ENCODE peak calls at places on chromosomes 1 and 21, in four cellular contexts. One of them, this sample, is unnamed.

GRCh38 chr1:231386472-231386871 is 35.6 kb downstream of the EGLN1 start:
- DNase-seq in cardiac fibroblast: no peak
- DNase-seq in SK-N-SH: no peak
- DNase-seq in type B pancreatic cell: no peak
- DNase-seq in this sample: no peak

GRCh38 chr1:21449906-21450305 is 10.0 kb downstream of the NBPF3 start:
- DNase-seq in cardiac fibroblast: no peak
- DNase-seq in SK-N-SH: no peak
- DNase-seq in type B pancreatic cell: no peak
- DNase-seq in this sample: no peak

GRCh38 chr1:226644541-226645176 is 94.4 kb downstream of the ITPKB start:
- DNase-seq in cardiac fibroblast: no peak
- DNase-seq in SK-N-SH: no peak
- DNase-seq in type B pancreatic cell: no peak
- DNase-seq in this sample: no peak

GRCh38 chr1:110746644-110747259 is 72.0 kb upstream of the KCNA3 start:
- DNase-seq in cardiac fibroblast: peak; percentile 56
- DNase-seq in SK-N-SH: no peak
- DNase-seq in type B pancreatic cell: peak; percentile 74
- DNase-seq in this sample: no peak

GRCh38 chr1:212827831-212828278 is 19.6 kb downstream of the SPATA45 start:
- DNase-seq in cardiac fibroblast: no peak
- DNase-seq in SK-N-SH: no peak
- DNase-seq in type B pancreatic cell: no peak
- DNase-seq in this sample: no peak

GRCh38 chr21:18023099-18023498 is 203.9 kb upstream of the C21orf91 start:
- DNase-seq in cardiac fibroblast: no peak
- DNase-seq in SK-N-SH: no peak
- DNase-seq in type B pancreatic cell: no peak
- DNase-seq in this sample: no peak

GRCh38 chr1:200316148-200316803 is 93.6 kb downstream of the ZNF281 start:
- DNase-seq in cardiac fibroblast: no peak
- DNase-seq in SK-N-SH: no peak
- DNase-seq in type B pancreatic cell: no peak
- DNase-seq in this sample: no peak

GRCh38 chr1:79726321-79726720 is 719.8 kb upstream of the ADGRL4 start:
- DNase-seq in cardiac fibroblast: peak; percentile 90
- DNase-seq in SK-N-SH: no peak
- DNase-seq in type B pancreatic cell: no peak
- DNase-seq in this sample: no peak

GRCh38 chr1:73065585-73065984 is 783.2 kb upstream of the NEGR1 start:
- DNase-seq in cardiac fibroblast: no peak
- DNase-seq in SK-N-SH: peak; percentile 1
- DNase-seq in type B pancreatic cell: no peak
- DNase-seq in this sample: no peak

GRCh38 chr1:235725493-235725892 is 75.9 kb upstream of the GNG4 start:
- DNase-seq in cardiac fibroblast: no peak
- DNase-seq in SK-N-SH: no peak
- DNase-seq in type B pancreatic cell: no peak
- DNase-seq in this sample: no peak

GRCh38 chr1:15705184-15705566 is 21.1 kb downstream of the PLEKHM2 start:
- DNase-seq in cardiac fibroblast: no peak
- DNase-seq in SK-N-SH: no peak
- DNase-seq in type B pancreatic cell: no peak
- DNase-seq in this sample: no peak

GRCh38 chr1:228267962-228268890 is 60.4 kb downstream of the OBSCN start:
- DNase-seq in cardiac fibroblast: no peak
- DNase-seq in SK-N-SH: no peak
- DNase-seq in type B pancreatic cell: no peak
- DNase-seq in this sample: peak; percentile 25

GRCh38 chr1:219626865-219627264 is 14.0 kb upstream of the ZC3H11B start:
- DNase-seq in cardiac fibroblast: no peak
- DNase-seq in SK-N-SH: no peak
- DNase-seq in type B pancreatic cell: no peak
- DNase-seq in this sample: no peak

GRCh38 chr1:94095112-94095637 is 25.8 kb downstream of the ABCA4 start:
- DNase-seq in cardiac fibroblast: peak; percentile 96
- DNase-seq in SK-N-SH: no peak
- DNase-seq in type B pancreatic cell: no peak
- DNase-seq in this sample: no peak

GRCh38 chr1:96837817-96838216 is 116.2 kb downstream of the PTBP2 start:
- DNase-seq in cardiac fibroblast: no peak
- DNase-seq in SK-N-SH: no peak
- DNase-seq in type B pancreatic cell: no peak
- DNase-seq in this sample: no peak

GRCh38 chr1:116365353-116365780 is 7.7 kb upstream of the ATP1A1 start:
- DNase-seq in cardiac fibroblast: peak; percentile 48
- DNase-seq in SK-N-SH: peak; percentile 78
- DNase-seq in type B pancreatic cell: no peak
- DNase-seq in this sample: no peak
- TF ChIP-seq CTCF in cardiac fibroblast: no peak
- TF ChIP-seq CTCF in SK-N-SH: no peak
- TF ChIP-seq CTCF in type B pancreatic cell: no peak
- TF ChIP-seq CTCF in this sample: no peak

DNA sequence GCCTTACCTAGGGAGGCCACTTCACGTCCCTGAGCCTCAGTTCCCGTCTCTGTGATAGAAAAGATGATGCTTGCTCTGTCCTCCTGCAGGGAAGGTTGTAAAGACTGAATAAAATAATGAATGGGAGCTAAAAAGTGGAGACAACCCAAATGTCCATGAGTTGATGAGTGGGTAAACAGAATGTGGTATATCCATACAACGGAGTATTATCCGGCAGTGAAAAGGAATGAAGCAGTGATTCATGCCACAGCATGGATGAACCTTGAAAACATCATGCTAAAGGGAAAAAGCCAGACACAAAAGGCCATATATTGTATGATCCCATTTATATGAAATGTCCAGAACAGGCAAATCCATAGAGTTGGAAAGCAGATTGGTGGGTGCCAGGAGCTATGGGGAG is 77.9 kb downstream of the KAZN start:
- DNase-seq in cardiac fibroblast: no peak
- DNase-seq in SK-N-SH: no peak
- DNase-seq in type B pancreatic cell: no peak
- DNase-seq in this sample: no peak
- TF ChIP-seq CTCF in cardiac fibroblast: no peak
- TF ChIP-seq CTCF in SK-N-SH: no peak
- TF ChIP-seq CTCF in type B pancreatic cell: no peak
- TF ChIP-seq CTCF in this sample: no peak

GRCh38 chr1:25692560-25692959 is 76.0 kb downstream of the MAN1C1 start:
- DNase-seq in cardiac fibroblast: no peak
- DNase-seq in SK-N-SH: peak; percentile 73
- DNase-seq in type B pancreatic cell: no peak
- DNase-seq in this sample: no peak
- TF ChIP-seq CTCF in cardiac fibroblast: peak; percentile 39
- TF ChIP-seq CTCF in SK-N-SH: peak; percentile 49
- TF ChIP-seq CTCF in type B pancreatic cell: peak; percentile 76
- TF ChIP-seq CTCF in this sample: no peak

GRCh38 chr1:208276757-208277435 is 32.7 kb upstream of the PLXNA2 start:
- DNase-seq in cardiac fibroblast: no peak
- DNase-seq in SK-N-SH: no peak
- DNase-seq in type B pancreatic cell: no peak
- DNase-seq in this sample: no peak
- TF ChIP-seq CTCF in cardiac fibroblast: no peak
- TF ChIP-seq CTCF in SK-N-SH: no peak
- TF ChIP-seq CTCF in type B pancreatic cell: no peak
- TF ChIP-seq CTCF in this sample: no peak

GRCh38 chr1:25875154-25875855 is at the start of gene PAQR7:
- DNase-seq in cardiac fibroblast: peak; percentile 79
- DNase-seq in SK-N-SH: peak; percentile 92
- DNase-seq in type B pancreatic cell: peak; percentile 80
- DNase-seq in this sample: peak; percentile 57
- TF ChIP-seq CTCF in cardiac fibroblast: no peak
- TF ChIP-seq CTCF in SK-N-SH: peak; percentile 11
- TF ChIP-seq CTCF in type B pancreatic cell: no peak
- TF ChIP-seq CTCF in this sample: no peak

DNA sequence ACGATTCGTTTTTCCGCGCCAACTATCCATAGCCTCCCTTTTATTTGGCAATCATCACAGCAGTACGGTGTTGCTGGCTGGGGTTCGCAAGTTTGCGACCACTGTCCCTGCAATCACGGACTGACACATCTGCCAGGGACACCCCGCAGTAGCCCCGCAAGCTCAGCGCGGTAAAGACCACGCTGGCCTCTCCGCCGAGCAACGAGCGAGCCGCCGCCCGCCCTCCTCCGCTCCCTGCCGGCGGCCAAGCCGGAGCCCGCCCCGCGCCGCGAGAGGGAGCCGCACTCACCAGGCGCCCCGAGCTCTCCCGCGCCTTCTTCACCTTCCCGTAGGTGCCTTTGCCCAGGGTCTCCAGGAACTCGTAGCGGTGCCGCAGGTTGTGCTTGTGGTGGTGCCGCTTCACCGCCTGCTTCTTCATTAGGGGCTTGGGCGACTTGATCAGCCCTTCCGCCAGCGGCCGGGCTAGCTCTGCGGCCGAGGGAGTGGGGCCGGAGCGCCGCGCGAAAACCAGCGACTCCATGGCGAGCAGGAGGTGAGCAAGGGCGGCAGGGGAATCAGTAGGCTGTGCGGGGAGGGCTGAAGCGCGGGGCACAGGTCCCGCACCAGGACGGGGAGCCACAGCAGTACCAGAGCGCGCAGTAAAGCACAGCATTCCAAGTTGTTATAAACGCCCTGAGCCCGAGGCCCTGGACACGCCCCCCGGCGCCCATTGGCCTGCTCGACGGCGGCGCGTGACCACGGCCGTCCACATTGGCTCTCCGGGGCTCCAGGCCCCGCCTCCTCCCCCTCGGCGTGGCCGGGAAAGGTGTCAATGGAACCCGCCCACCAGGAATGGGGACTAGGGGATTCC is at the start of gene NUAK2:
- DNase-seq in cardiac fibroblast: peak; percentile 89
- DNase-seq in SK-N-SH: peak; percentile 94
- DNase-seq in type B pancreatic cell: peak; percentile 94
- DNase-seq in this sample: peak; percentile 94
- TF ChIP-seq CTCF in cardiac fibroblast: no peak
- TF ChIP-seq CTCF in SK-N-SH: peak; percentile 45
- TF ChIP-seq CTCF in type B pancreatic cell: peak; percentile 43
- TF ChIP-seq CTCF in this sample: no peak

DNA sequence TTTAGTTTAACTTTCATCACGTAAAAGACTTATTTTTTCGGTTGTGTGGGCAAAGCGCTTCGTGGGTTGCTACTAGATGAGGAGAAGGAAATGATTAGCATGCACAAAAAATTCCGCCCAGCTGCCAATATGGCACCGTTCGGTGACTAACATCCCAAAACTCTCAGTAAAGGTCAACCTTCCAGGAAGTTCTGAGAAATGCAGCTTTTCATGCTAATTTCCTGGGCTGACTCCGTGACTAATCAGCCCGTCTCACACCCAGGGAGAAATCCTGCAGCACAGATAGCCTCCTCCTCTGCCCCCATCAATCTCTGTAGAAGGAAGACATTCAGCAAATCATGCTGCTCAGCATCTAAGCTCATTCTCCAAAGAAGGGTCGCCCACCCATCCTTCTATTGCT is 34.1 kb downstream of the TMCO4 start:
- DNase-seq in cardiac fibroblast: peak; percentile 88
- DNase-seq in SK-N-SH: no peak
- DNase-seq in type B pancreatic cell: no peak
- DNase-seq in this sample: no peak
- TF ChIP-seq CTCF in cardiac fibroblast: no peak
- TF ChIP-seq CTCF in SK-N-SH: no peak
- TF ChIP-seq CTCF in type B pancreatic cell: no peak
- TF ChIP-seq CTCF in this sample: no peak